ENCODE peak calls at places on chromosomes 4 and X, in eight cellular contexts. One of them, this sample, is unnamed. For H3K9me3, the result is how much of the 10 kb centered on the place peaks cover.

GRCh38 chr4:8846864-8847263 is 24.8 kb downstream of the HMX1 start:
- DNase-seq in pancreas: no peak
- DNase-seq in tibial nerve: no peak
- DNase-seq in left lung: peak
- DNase-seq in aorta: peak
- DNase-seq in astrocyte: no peak
- DNase-seq in neural progenitor cell: no peak
- DNase-seq in breast epithelium: peak
- DNase-seq in this sample: no peak

GRCh38 chr4:173835863-173836262 is 305.8 kb upstream of the HAND2 start:
- DNase-seq in tibial nerve: no peak
- DNase-seq in left lung: no peak
- DNase-seq in astrocyte: peak
- DNase-seq in aorta: no peak
- DNase-seq in pancreas: no peak
- DNase-seq in breast epithelium: no peak
- DNase-seq in neural progenitor cell: peak
- DNase-seq in this sample: peak

GRCh38 chr4:56272003-56272402 is 115.3 kb downstream of the AASDH start:
- DNase-seq in neural progenitor cell: no peak
- DNase-seq in aorta: no peak
- DNase-seq in left lung: peak
- DNase-seq in pancreas: no peak
- DNase-seq in tibial nerve: no peak
- DNase-seq in breast epithelium: no peak
- DNase-seq in astrocyte: no peak
- DNase-seq in this sample: no peak

GRCh38 chr4:51906167-51906647 is 63.3 kb downstream of the DCUN1D4 start:
- DNase-seq in pancreas: no peak
- DNase-seq in astrocyte: peak
- DNase-seq in neural progenitor cell: no peak
- DNase-seq in tibial nerve: no peak
- DNase-seq in breast epithelium: no peak
- DNase-seq in aorta: no peak
- DNase-seq in left lung: no peak
- DNase-seq in this sample: no peak

GRCh38 chrX:129019412-129019811 is 503.9 kb downstream of the SMARCA1 start:
- DNase-seq in pancreas: no peak
- DNase-seq in left lung: no peak
- DNase-seq in breast epithelium: no peak
- DNase-seq in neural progenitor cell: no peak
- DNase-seq in astrocyte: no peak
- DNase-seq in aorta: no peak
- DNase-seq in tibial nerve: no peak
- DNase-seq in this sample: no peak

GRCh38 chr4:66688674-66689073 is 856.6 kb downstream of the CENPC start:
- DNase-seq in tibial nerve: no peak
- DNase-seq in aorta: no peak
- DNase-seq in left lung: no peak
- DNase-seq in breast epithelium: no peak
- DNase-seq in neural progenitor cell: no peak
- DNase-seq in pancreas: no peak
- DNase-seq in astrocyte: peak
- DNase-seq in this sample: no peak

GRCh38 chr4:8595237-8596087 is 2.9 kb downstream of the CPZ start:
- DNase-seq in breast epithelium: no peak
- DNase-seq in astrocyte: peak
- DNase-seq in left lung: peak
- DNase-seq in pancreas: peak
- DNase-seq in aorta: no peak
- DNase-seq in neural progenitor cell: no peak
- DNase-seq in tibial nerve: no peak
- DNase-seq in this sample: peak

GRCh38 chr4:169099775-169100180 is 89.7 kb upstream of the CBR4 start:
- DNase-seq in left lung: no peak
- DNase-seq in astrocyte: peak
- DNase-seq in breast epithelium: no peak
- DNase-seq in pancreas: no peak
- DNase-seq in aorta: no peak
- DNase-seq in tibial nerve: peak
- DNase-seq in neural progenitor cell: no peak
- DNase-seq in this sample: peak

GRCh38 chrX:100659431-100660137 is 15.6 kb downstream of the SRPX2 start:
- DNase-seq in pancreas: no peak
- DNase-seq in left lung: no peak
- DNase-seq in tibial nerve: no peak
- DNase-seq in astrocyte: no peak
- DNase-seq in neural progenitor cell: no peak
- DNase-seq in breast epithelium: no peak
- DNase-seq in aorta: no peak
- DNase-seq in this sample: no peak

GRCh38 chr4:89284828-89285227 is 22.8 kb downstream of the GPRIN3 start:
- DNase-seq in neural progenitor cell: no peak
- DNase-seq in breast epithelium: no peak
- DNase-seq in left lung: no peak
- DNase-seq in aorta: no peak
- DNase-seq in tibial nerve: no peak
- DNase-seq in astrocyte: no peak
- DNase-seq in pancreas: no peak
- DNase-seq in this sample: peak

GRCh38 chr4:105113800-105114199 is 32.9 kb upstream of the TET2 start:
- DNase-seq in pancreas: no peak
- DNase-seq in astrocyte: peak
- DNase-seq in left lung: no peak
- DNase-seq in aorta: no peak
- DNase-seq in tibial nerve: no peak
- DNase-seq in neural progenitor cell: no peak
- DNase-seq in breast epithelium: no peak
- DNase-seq in this sample: no peak

GRCh38 chr4:56051049-56051709 is 102.4 kb downstream of the CEP135 start:
- DNase-seq in neural progenitor cell: no peak
- DNase-seq in tibial nerve: no peak
- DNase-seq in aorta: no peak
- DNase-seq in breast epithelium: no peak
- DNase-seq in astrocyte: no peak
- DNase-seq in pancreas: no peak
- DNase-seq in left lung: no peak
- DNase-seq in this sample: no peak

GRCh38 chr4:168019019-168019651 is 73.2 kb upstream of the ANXA10 start:
- DNase-seq in neural progenitor cell: no peak
- DNase-seq in astrocyte: no peak
- DNase-seq in breast epithelium: no peak
- DNase-seq in pancreas: no peak
- DNase-seq in tibial nerve: no peak
- DNase-seq in left lung: no peak
- DNase-seq in aorta: no peak
- DNase-seq in this sample: no peak
- H3K9me3 ChIP-seq in neural progenitor cell: under half
- H3K9me3 ChIP-seq in astrocyte: under half
- H3K9me3 ChIP-seq in breast epithelium: under half
- H3K9me3 ChIP-seq in pancreas: under half
- H3K9me3 ChIP-seq in tibial nerve: under half
- H3K9me3 ChIP-seq in left lung: under half
- H3K9me3 ChIP-seq in aorta: under half
- H3K9me3 ChIP-seq in this sample: under half

GRCh38 chr4:35965300-35965699 is 279.0 kb downstream of the ARAP2 start:
- DNase-seq in astrocyte: no peak
- DNase-seq in pancreas: no peak
- DNase-seq in aorta: no peak
- DNase-seq in tibial nerve: no peak
- DNase-seq in breast epithelium: no peak
- DNase-seq in left lung: no peak
- DNase-seq in neural progenitor cell: no peak
- DNase-seq in this sample: no peak

GRCh38 chr4:35966558-35966957 is 277.8 kb downstream of the ARAP2 start:
- DNase-seq in tibial nerve: no peak
- DNase-seq in pancreas: no peak
- DNase-seq in left lung: no peak
- DNase-seq in astrocyte: no peak
- DNase-seq in neural progenitor cell: no peak
- DNase-seq in aorta: no peak
- DNase-seq in breast epithelium: no peak
- DNase-seq in this sample: no peak

GRCh38 chr4:35963969-35964515 is 280.3 kb downstream of the ARAP2 start:
- DNase-seq in neural progenitor cell: no peak
- DNase-seq in breast epithelium: no peak
- DNase-seq in tibial nerve: no peak
- DNase-seq in pancreas: no peak
- DNase-seq in astrocyte: peak
- DNase-seq in left lung: no peak
- DNase-seq in aorta: no peak
- DNase-seq in this sample: no peak

DNA sequence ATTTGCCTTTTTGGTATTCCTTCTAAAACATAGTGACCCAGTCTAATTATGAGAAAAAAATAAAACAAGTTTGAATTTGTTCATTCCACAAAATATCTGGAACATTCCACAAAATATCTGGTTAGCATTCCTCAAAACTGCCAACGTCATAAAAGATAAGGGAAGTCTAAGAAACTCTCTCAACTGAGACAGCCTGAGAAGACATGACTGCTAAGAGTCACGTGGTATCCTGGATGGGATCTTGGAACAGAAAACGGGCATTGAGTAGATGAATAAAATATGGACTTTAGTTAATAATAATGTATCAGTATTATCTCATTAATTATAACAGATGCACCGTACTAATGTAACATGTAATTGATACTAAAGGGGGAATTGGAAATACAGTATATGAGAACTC is 280.9 kb downstream of the ARAP2 start:
- DNase-seq in astrocyte: peak
- DNase-seq in breast epithelium: no peak
- DNase-seq in tibial nerve: no peak
- DNase-seq in pancreas: no peak
- DNase-seq in neural progenitor cell: no peak
- DNase-seq in left lung: no peak
- DNase-seq in aorta: no peak
- DNase-seq in this sample: no peak
- H3K4me3 ChIP-seq in astrocyte: no peak
- H3K4me3 ChIP-seq in breast epithelium: no peak
- H3K4me3 ChIP-seq in tibial nerve: no peak
- H3K4me3 ChIP-seq in pancreas: no peak
- H3K4me3 ChIP-seq in neural progenitor cell: no peak
- H3K4me3 ChIP-seq in left lung: no peak
- H3K4me3 ChIP-seq in aorta: no peak
- H3K4me3 ChIP-seq in this sample: no peak

GRCh38 chrX:83019258-83019657 is 488.8 kb upstream of the POU3F4 start:
- DNase-seq in pancreas: no peak
- DNase-seq in neural progenitor cell: no peak
- DNase-seq in breast epithelium: no peak
- DNase-seq in astrocyte: no peak
- DNase-seq in tibial nerve: no peak
- DNase-seq in aorta: no peak
- DNase-seq in left lung: no peak
- DNase-seq in this sample: no peak

DNA sequence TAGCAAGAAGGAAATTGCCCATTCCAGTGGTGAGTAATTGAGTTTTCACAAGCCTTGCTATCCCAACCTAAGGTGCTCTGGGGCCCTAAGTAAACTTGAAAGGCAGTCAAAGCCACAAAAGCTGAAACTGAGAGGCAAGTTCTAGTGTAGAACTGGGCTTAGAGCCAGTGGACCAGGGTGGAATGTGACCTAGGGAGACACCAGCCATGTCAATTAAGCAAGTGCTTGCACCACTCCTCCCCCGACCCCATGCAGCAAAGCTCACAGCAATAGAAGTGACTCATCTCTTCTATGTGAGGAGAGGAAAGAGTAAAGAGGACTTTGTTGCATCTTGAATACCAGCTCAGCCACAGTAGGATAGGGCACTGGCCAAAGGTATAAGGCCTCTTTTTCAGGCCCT is 486.1 kb upstream of the POU3F4 start:
- DNase-seq in tibial nerve: no peak
- DNase-seq in pancreas: no peak
- DNase-seq in astrocyte: no peak
- DNase-seq in aorta: no peak
- DNase-seq in breast epithelium: no peak
- DNase-seq in neural progenitor cell: no peak
- DNase-seq in left lung: no peak
- DNase-seq in this sample: no peak
- H3K9me3 ChIP-seq in tibial nerve: under half
- H3K9me3 ChIP-seq in pancreas: under half
- H3K9me3 ChIP-seq in astrocyte: under half
- H3K9me3 ChIP-seq in aorta: under half
- H3K9me3 ChIP-seq in breast epithelium: under half
- H3K9me3 ChIP-seq in neural progenitor cell: under half
- H3K9me3 ChIP-seq in left lung: under half
- H3K9me3 ChIP-seq in this sample: under half

GRCh38 chr4:128832253-128832641 is 22.7 kb downstream of the JADE1 start:
- DNase-seq in tibial nerve: no peak
- DNase-seq in pancreas: no peak
- DNase-seq in astrocyte: no peak
- DNase-seq in left lung: no peak
- DNase-seq in aorta: no peak
- DNase-seq in breast epithelium: no peak
- DNase-seq in neural progenitor cell: no peak
- DNase-seq in this sample: no peak

GRCh38 chr4:128835498-128836222 is 26.2 kb downstream of the JADE1 start:
- DNase-seq in breast epithelium: no peak
- DNase-seq in tibial nerve: no peak
- DNase-seq in left lung: no peak
- DNase-seq in pancreas: peak
- DNase-seq in astrocyte: no peak
- DNase-seq in aorta: no peak
- DNase-seq in neural progenitor cell: no peak
- DNase-seq in this sample: no peak

GRCh38 chr4:128827280-128827679 is 17.8 kb downstream of the JADE1 start:
- DNase-seq in breast epithelium: no peak
- DNase-seq in neural progenitor cell: no peak
- DNase-seq in aorta: no peak
- DNase-seq in astrocyte: no peak
- DNase-seq in pancreas: no peak
- DNase-seq in left lung: no peak
- DNase-seq in tibial nerve: no peak
- DNase-seq in this sample: no peak

GRCh38 chr4:128831526-128832252 is 22.2 kb downstream of the JADE1 start:
- DNase-seq in tibial nerve: no peak
- DNase-seq in breast epithelium: no peak
- DNase-seq in pancreas: no peak
- DNase-seq in astrocyte: peak
- DNase-seq in aorta: no peak
- DNase-seq in left lung: no peak
- DNase-seq in neural progenitor cell: peak
- DNase-seq in this sample: no peak

DNA sequence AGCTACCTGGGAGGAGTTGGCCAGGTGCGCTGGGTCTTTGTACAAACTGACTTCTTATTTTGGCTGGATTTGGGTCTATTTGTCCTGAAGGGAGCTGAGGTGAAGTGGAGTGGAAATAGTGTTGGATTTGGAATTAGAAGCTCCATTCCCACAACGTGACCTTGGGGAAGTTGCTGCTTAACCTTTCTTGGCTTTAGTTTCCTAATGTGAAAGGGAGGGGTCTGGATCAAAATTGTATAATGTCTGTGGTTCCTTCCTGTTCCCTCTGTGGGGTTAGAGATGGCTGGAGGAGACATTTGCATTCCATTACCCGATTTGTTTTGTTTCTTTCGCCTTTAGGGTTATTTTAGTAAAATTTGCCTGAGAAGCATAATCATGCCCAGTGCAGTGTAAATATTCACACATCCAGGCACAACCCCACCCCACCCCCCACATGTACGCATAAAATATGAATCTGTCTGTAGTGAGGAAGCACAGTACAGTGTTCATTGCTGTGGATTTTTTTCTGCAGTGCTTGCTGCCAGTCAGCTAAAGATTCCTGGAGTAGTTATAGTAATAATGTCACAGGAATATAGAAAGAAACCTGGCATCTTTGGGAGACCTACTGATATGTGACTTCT is 21.5 kb downstream of the JADE1 start:
- DNase-seq in pancreas: no peak
- DNase-seq in tibial nerve: no peak
- DNase-seq in breast epithelium: no peak
- DNase-seq in astrocyte: no peak
- DNase-seq in aorta: no peak
- DNase-seq in left lung: no peak
- DNase-seq in neural progenitor cell: no peak
- DNase-seq in this sample: no peak
- H3K4me3 ChIP-seq in pancreas: no peak
- H3K4me3 ChIP-seq in tibial nerve: no peak
- H3K4me3 ChIP-seq in breast epithelium: no peak
- H3K4me3 ChIP-seq in astrocyte: no peak
- H3K4me3 ChIP-seq in aorta: no peak
- H3K4me3 ChIP-seq in left lung: no peak
- H3K4me3 ChIP-seq in neural progenitor cell: peak
- H3K4me3 ChIP-seq in this sample: no peak

This sample was measured in MG63.